ENCODE peak calls at places on chromosomes 11 and 22, in six cellular contexts. One of them, this sample, is unnamed.

GRCh38 chr11:71334191-71334590 is 81.8 kb upstream of the SHANK2 start:
- DNase-seq in naive thymus-derived CD4-positive, alpha-beta T cell: no peak
- DNase-seq in substantia nigra: no peak
- DNase-seq in COLO829: no peak
- DNase-seq in NCI-H1105: no peak
- DNase-seq in T-helper 2 cell: no peak
- DNase-seq in this sample: no peak

GRCh38 chr11:61777234-61778090 is 14.9 kb downstream of the TMEM258 start:
- DNase-seq in COLO829: peak
- DNase-seq in NCI-H1105: peak
- DNase-seq in T-helper 2 cell: peak
- DNase-seq in naive thymus-derived CD4-positive, alpha-beta T cell: peak
- DNase-seq in substantia nigra: no peak
- DNase-seq in this sample: no peak

GRCh38 chr22:26534166-26534855 is 22.0 kb upstream of the TFIP11 start:
- DNase-seq in naive thymus-derived CD4-positive, alpha-beta T cell: no peak
- DNase-seq in COLO829: no peak
- DNase-seq in T-helper 2 cell: no peak
- DNase-seq in NCI-H1105: no peak
- DNase-seq in substantia nigra: no peak
- DNase-seq in this sample: no peak

GRCh38 chr11:61092280-61092766 is 10.0 kb upstream of the CD5 start:
- DNase-seq in T-helper 2 cell: no peak
- DNase-seq in naive thymus-derived CD4-positive, alpha-beta T cell: peak
- DNase-seq in COLO829: no peak
- DNase-seq in substantia nigra: no peak
- DNase-seq in NCI-H1105: no peak
- DNase-seq in this sample: no peak

GRCh38 chr11:69310351-69310750 is 16.4 kb downstream of the MYEOV start:
- DNase-seq in substantia nigra: no peak
- DNase-seq in T-helper 2 cell: no peak
- DNase-seq in COLO829: no peak
- DNase-seq in NCI-H1105: no peak
- DNase-seq in naive thymus-derived CD4-positive, alpha-beta T cell: no peak
- DNase-seq in this sample: no peak

GRCh38 chr11:73950869-73951710 is at the start of gene DNAJB13:
- DNase-seq in T-helper 2 cell: no peak
- DNase-seq in substantia nigra: no peak
- DNase-seq in NCI-H1105: peak
- DNase-seq in COLO829: peak
- DNase-seq in naive thymus-derived CD4-positive, alpha-beta T cell: no peak
- DNase-seq in this sample: no peak

GRCh38 chr11:124602193-124602592 is 9.0 kb upstream of the PANX3 start:
- DNase-seq in naive thymus-derived CD4-positive, alpha-beta T cell: no peak
- DNase-seq in T-helper 2 cell: no peak
- DNase-seq in NCI-H1105: no peak
- DNase-seq in COLO829: no peak
- DNase-seq in substantia nigra: no peak
- DNase-seq in this sample: no peak

GRCh38 chr11:130411223-130411622 is 17.2 kb downstream of the ADAMTS8 start:
- DNase-seq in NCI-H1105: no peak
- DNase-seq in COLO829: no peak
- DNase-seq in substantia nigra: no peak
- DNase-seq in naive thymus-derived CD4-positive, alpha-beta T cell: no peak
- DNase-seq in T-helper 2 cell: no peak
- DNase-seq in this sample: no peak

GRCh38 chr11:69213315-69213714 is 57.6 kb downstream of the SMIM38 start:
- DNase-seq in naive thymus-derived CD4-positive, alpha-beta T cell: no peak
- DNase-seq in substantia nigra: no peak
- DNase-seq in COLO829: no peak
- DNase-seq in T-helper 2 cell: no peak
- DNase-seq in NCI-H1105: no peak
- DNase-seq in this sample: no peak

GRCh38 chr22:19358703-19359553 is 67.4 kb upstream of the CLTCL1 start:
- DNase-seq in T-helper 2 cell: no peak
- DNase-seq in substantia nigra: no peak
- DNase-seq in COLO829: no peak
- DNase-seq in naive thymus-derived CD4-positive, alpha-beta T cell: no peak
- DNase-seq in NCI-H1105: no peak
- DNase-seq in this sample: no peak

GRCh38 chr22:21726650-21727049 is 8.9 kb downstream of the YPEL1 start:
- DNase-seq in T-helper 2 cell: no peak
- DNase-seq in COLO829: no peak
- DNase-seq in substantia nigra: no peak
- DNase-seq in NCI-H1105: no peak
- DNase-seq in naive thymus-derived CD4-positive, alpha-beta T cell: peak
- DNase-seq in this sample: no peak

GRCh38 chr22:47539374-47539773 is 776.9 kb downstream of the TBC1D22A start:
- DNase-seq in NCI-H1105: no peak
- DNase-seq in T-helper 2 cell: no peak
- DNase-seq in naive thymus-derived CD4-positive, alpha-beta T cell: no peak
- DNase-seq in COLO829: no peak
- DNase-seq in substantia nigra: no peak
- DNase-seq in this sample: no peak

GRCh38 chr22:44660051-44660830 is 41.8 kb upstream of the PRR5 start:
- DNase-seq in naive thymus-derived CD4-positive, alpha-beta T cell: no peak
- DNase-seq in NCI-H1105: no peak
- DNase-seq in COLO829: no peak
- DNase-seq in T-helper 2 cell: no peak
- DNase-seq in substantia nigra: no peak
- DNase-seq in this sample: no peak

GRCh38 chr22:44338906-44339305 is 26.2 kb upstream of the SHISAL1 start:
- DNase-seq in NCI-H1105: no peak
- DNase-seq in substantia nigra: no peak
- DNase-seq in COLO829: no peak
- DNase-seq in T-helper 2 cell: no peak
- DNase-seq in naive thymus-derived CD4-positive, alpha-beta T cell: no peak
- DNase-seq in this sample: no peak

GRCh38 chr11:122439911-122440782 is 215.4 kb upstream of the UBASH3B start:
- DNase-seq in COLO829: no peak
- DNase-seq in T-helper 2 cell: no peak
- DNase-seq in naive thymus-derived CD4-positive, alpha-beta T cell: no peak
- DNase-seq in NCI-H1105: peak
- DNase-seq in substantia nigra: no peak
- DNase-seq in this sample: peak

GRCh38 chr11:10305262-10305963 is 540 bp downstream of the ADM start:
- DNase-seq in naive thymus-derived CD4-positive, alpha-beta T cell: peak
- DNase-seq in substantia nigra: no peak
- DNase-seq in COLO829: no peak
- DNase-seq in NCI-H1105: peak
- DNase-seq in T-helper 2 cell: no peak
- DNase-seq in this sample: peak

GRCh38 chr22:22375586-22376351 is 131.2 kb downstream of the VPREB1 start:
- DNase-seq in T-helper 2 cell: no peak
- DNase-seq in COLO829: no peak
- DNase-seq in NCI-H1105: no peak
- DNase-seq in substantia nigra: no peak
- DNase-seq in naive thymus-derived CD4-positive, alpha-beta T cell: no peak
- DNase-seq in this sample: no peak